ENCODE peak calls at places on chromosomes 11 and 22, in five cellular contexts. M is fibroblast of pulmonary artery, G is fibroblast of lung, J is AG04450, P is GM23338. L is an unnamed sample.
A peak's percentile ranks its signal among the peaks of the same experiment; 100 is the strongest.

GRCh38 chr11:133785795-133786194 is 59.5 kb downstream of the SPATA19 start:
- DNase-seq in G (no peak), J (no peak), M (no peak), P (no peak), L (no peak)

GRCh38 chr22:41596776-41597634 is 7.4 kb upstream of the PMM1 start:
- DNase-seq in M (peak; percentile 68), P (peak; percentile 87), G (peak; percentile 60), J (no peak), L (peak; percentile 68)

GRCh38 chr11:78432956-78433355 is 15.3 kb upstream of the GAB2 start:
- DNase-seq in J (no peak), M (no peak), G (no peak), P (no peak), L (no peak)

GRCh38 chr11:125330462-125331325 is 165.4 kb downstream of the FEZ1 start:
- DNase-seq in P (no peak), M (no peak), J (no peak), G (no peak), L (no peak)

GRCh38 chr11:110921742-110922200 is 209.5 kb upstream of the ARHGAP20 start:
- DNase-seq in P (peak; percentile 32), M (peak; percentile 78), J (peak; percentile 15), G (peak; percentile 62), L (peak; percentile 39)

GRCh38 chr22:46586531-46587011 is 33.6 kb upstream of the GRAMD4 start:
- DNase-seq in M (no peak), P (no peak), J (no peak), G (no peak), L (no peak)

GRCh38 chr11:100789500-100789899 is 102.4 kb downstream of the ARHGAP42 start:
- DNase-seq in G (peak; percentile 11), J (no peak), M (no peak), P (no peak), L (peak; percentile 41)

GRCh38 chr11:75625970-75626691 is 42.7 kb downstream of the MAP6 start:
- DNase-seq in P (no peak), M (peak; percentile 77), G (peak; percentile 90), J (peak; percentile 71), L (peak; percentile 66)

GRCh38 chr22:29260031-29260560 is 7.7 kb downstream of the RHBDD3 start:
- DNase-seq in G (no peak), J (no peak), P (no peak), M (no peak), L (no peak)

GRCh38 chr22:43837666-43838065 is 24.6 kb downstream of the SULT4A1 start:
- DNase-seq in J (no peak), M (no peak), P (no peak), G (no peak), L (no peak)

GRCh38 chr11:61067782-61068181 is 34.5 kb upstream of the CD5 start:
- DNase-seq in M (no peak), P (no peak), G (no peak), J (no peak), L (no peak)

GRCh38 chr22:48100685-48101417 is 1338.4 kb downstream of the TBC1D22A start:
- DNase-seq in J (no peak), M (no peak), P (no peak), G (no peak), L (no peak)

GRCh38 chr11:69393865-69394233 is 87.6 kb upstream of the LINC01488 start:
- DNase-seq in G (no peak), M (no peak), P (no peak), J (no peak), L (no peak)

GRCh38 chr11:118353084-118353710 is 6.2 kb upstream of the UBE4A start:
- DNase-seq in J (no peak), M (peak; percentile 47), P (peak; percentile 54), G (peak; percentile 38), L (peak; percentile 40)

GRCh38 chr22:26553056-26553752 is 36.7 kb downstream of the TPST2 start:
- DNase-seq in P (no peak), M (peak; percentile 83), J (peak; percentile 77), G (peak; percentile 80), L (peak; percentile 92)

GRCh38 chr22:30943368-30943767 is 25.2 kb downstream of the MORC2 start:
- DNase-seq in G (no peak), J (no peak), P (no peak), M (no peak), L (no peak)

GRCh38 chr11:79007811-79008294 is 433.0 kb downstream of the TENM4 start:
- DNase-seq in P (no peak), J (no peak), G (no peak), M (no peak), L (no peak)

GRCh38 chr11:40508307-40508706 is 951.1 kb downstream of the LRRC4C start:
- DNase-seq in J (no peak), G (no peak), M (no peak), P (no peak), L (no peak)

GRCh38 chr11:131760191-131760951 is 390.0 kb downstream of the NTM start:
- DNase-seq in G (peak; percentile 86), J (no peak), M (peak; percentile 92), P (peak; percentile 87), L (peak; percentile 85)

GRCh38 chr11:6618117-6619020 is 853 bp downstream of the TPP1 start:
- DNase-seq in J (peak; percentile 59), P (no peak), G (peak; percentile 80), M (peak; percentile 87), L (peak; percentile 65)

GRCh38 chr22:24191381-24191841 is 10.1 kb downstream of the SUSD2 start:
- DNase-seq in J (no peak), G (no peak), M (no peak), P (no peak), L (no peak)

GRCh38 chr11:10930961-10931760 is 73.3 kb upstream of the ZBED5 start:
- DNase-seq in G (peak; percentile 93), P (peak; percentile 79), J (peak; percentile 49), M (peak; percentile 84), L (peak; percentile 92)

GRCh38 chr22:46994265-46994664 is 231.8 kb downstream of the TBC1D22A start:
- DNase-seq in M (no peak), J (no peak), P (no peak), G (no peak), L (no peak)

GRCh38 chr11:59787816-59788215 is 22.8 kb downstream of the MRPL16 start:
- DNase-seq in M (peak; percentile 90), P (no peak), G (peak; percentile 14), J (no peak), L (peak; percentile 78)

GRCh38 chr11:68890490-68891231 is 13.0 kb downstream of the MRPL21 start:
- DNase-seq in G (peak; percentile 73), J (no peak), M (peak; percentile 66), P (no peak), L (peak; percentile 79)

GRCh38 chr11:131511794-131512193 is 141.4 kb downstream of the NTM start:
- DNase-seq in J (no peak), G (no peak), P (peak; percentile 91), M (no peak), L (peak; percentile 12)

GRCh38 chr11:66628061-66628603 is 10.4 kb upstream of the RBM4 start:
- DNase-seq in J (no peak), G (no peak), M (no peak), P (no peak), L (no peak)

GRCh38 chr22:39364646-39365405 is 15.0 kb downstream of the SYNGR1 start:
- DNase-seq in J (no peak), G (peak; percentile 20), P (no peak), M (no peak), L (no peak)

GRCh38 chr22:27881404-27881803 is 37.7 kb downstream of the PITPNB start:
- DNase-seq in G (peak; percentile 83), P (no peak), M (peak; percentile 60), J (peak; percentile 26), L (peak; percentile 72)

GRCh38 chr11:117456027-117456720 is 128.5 kb downstream of the CEP164 start:
- DNase-seq in G (no peak), P (no peak), J (no peak), M (no peak), L (no peak)

GRCh38 chr11:116613201-116613910 is 159.4 kb downstream of the BUD13 start:
- DNase-seq in M (no peak), G (no peak), P (no peak), J (no peak), L (no peak)

GRCh38 chr11:45061641-45062040 is 84.8 kb upstream of the PRDM11 start:
- DNase-seq in P (no peak), J (no peak), M (no peak), G (no peak), L (no peak)

GRCh38 chr11:45054956-45055355 is 91.5 kb upstream of the PRDM11 start:
- DNase-seq in J (no peak), G (no peak), P (no peak), M (no peak), L (no peak)

GRCh38 chr11:45060707-45061106 is 85.7 kb upstream of the PRDM11 start:
- DNase-seq in M (no peak), P (no peak), J (no peak), G (no peak), L (no peak)

GRCh38 chr11:45056529-45056928 is 89.9 kb upstream of the PRDM11 start:
- DNase-seq in P (peak; percentile 71), J (no peak), M (no peak), G (no peak), L (no peak)

GRCh38 chr11:45058344-45058743 is 88.1 kb upstream of the PRDM11 start:
- DNase-seq in G (no peak), P (no peak), J (no peak), M (no peak), L (no peak)
- H3K4me3 ChIP-seq in G (no peak overlapping the region), P (no peak overlapping the region), J (no peak overlapping the region), M (no peak overlapping the region), L (no peak overlapping the region)

DNA sequence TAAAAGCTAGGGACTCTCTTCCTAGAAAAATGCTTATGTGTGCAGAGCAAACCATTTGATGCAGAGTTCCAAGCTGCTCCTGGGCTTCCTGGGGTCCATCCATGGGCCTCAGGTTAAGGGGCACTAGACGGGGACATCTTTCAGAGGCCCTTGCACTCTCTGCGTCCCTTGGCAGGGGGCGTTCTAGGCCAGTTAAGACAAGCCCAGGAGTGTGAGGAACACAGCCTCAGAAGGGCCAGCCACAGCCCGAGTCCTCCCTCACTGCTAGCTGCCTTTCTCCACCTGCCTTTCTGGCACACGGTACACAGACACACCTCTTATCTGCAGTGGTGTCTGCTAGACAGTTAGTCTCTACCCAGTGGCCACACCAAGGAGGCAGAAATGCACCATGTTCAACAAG is 18.0 kb upstream of the BID start:
- DNase-seq in P (peak; percentile 74), M (no peak), G (no peak), J (no peak), L (no peak)
- TF ChIP-seq CTCF in P (peak; percentile 58), M (no peak), G (no peak), J (no peak), L (no peak)

GRCh38 chr11:122883682-122883981 is 1.1 kb downstream of the JHY start:
- DNase-seq in M (no peak), G (peak; percentile 85), P (no peak), J (no peak), L (no peak)
- H3K4me3 ChIP-seq in M (peak overlapping the region; percentile 61), G (peak overlapping the region; percentile 49), P (peak overlapping the region; percentile 64), J (peak overlapping the region; percentile 61), L (peak overlapping the region; percentile 60)

DNA sequence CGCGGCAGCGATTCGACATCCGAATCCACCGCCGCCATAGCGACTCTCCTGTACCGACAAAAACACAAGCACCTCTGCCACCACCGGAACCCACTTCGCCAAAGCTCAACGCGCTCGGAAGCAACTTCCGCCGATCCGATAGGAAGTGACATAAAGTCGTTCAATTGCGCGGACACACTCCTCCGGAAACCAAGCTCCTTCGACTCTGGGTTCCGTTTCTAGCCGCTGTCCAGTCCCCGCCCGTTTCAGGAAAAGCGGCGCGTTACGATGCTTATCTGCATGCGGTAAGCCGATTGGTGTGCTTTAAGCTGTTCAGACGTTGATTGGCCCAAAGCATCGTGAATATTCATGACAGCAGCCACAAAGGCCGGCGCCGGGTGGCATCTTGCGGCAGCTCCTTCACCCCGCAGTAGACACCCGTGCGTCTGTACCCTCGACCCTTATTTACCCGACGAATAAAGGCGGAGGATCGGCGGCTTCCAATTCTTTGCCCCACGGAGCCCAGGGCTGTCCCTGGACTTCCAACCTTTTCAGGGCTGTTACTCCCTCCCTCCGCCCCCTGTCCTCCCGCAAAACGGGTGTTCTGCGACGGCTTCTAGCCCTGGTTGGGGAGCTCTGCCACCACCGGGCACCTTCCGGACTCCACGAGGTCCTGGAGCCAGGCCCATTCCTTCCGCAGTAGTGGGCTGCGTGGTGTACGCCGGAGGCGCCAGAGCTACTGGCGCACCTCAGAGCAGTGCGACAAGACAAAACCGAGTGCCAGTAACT is at the start of gene TUT1:
- DNase-seq in G (peak; percentile 99), P (peak; percentile 100), J (peak; percentile 97), M (peak; percentile 99), L (peak; percentile 99)
- TF ChIP-seq CTCF in G (no peak), P (no peak), J (no peak), M (no peak), L (no peak)

L was measured in cardiac fibroblast.